ENCODE peak calls at places on chromosomes 5 and 9, in ten cellular contexts. One of them, this sample, is unnamed. For H3K4me1, the result is how much of the 10 kb centered on the place peaks cover.

GRCh38 chr5:164188733-164189148 is 683.3 kb downstream of the MAT2B start:
- DNase-seq in CD8-positive, alpha-beta T cell: no peak
- DNase-seq in HepG2: peak
- DNase-seq in CD8-positive, alpha-beta memory T cell: no peak
- DNase-seq in effector memory CD4-positive, alpha-beta T cell: no peak
- DNase-seq in heart left ventricle: no peak
- DNase-seq in stomach: no peak
- DNase-seq in aorta: no peak
- DNase-seq in mammary epithelial cell: no peak
- DNase-seq in fibroblast of lung: peak
- DNase-seq in this sample: no peak

GRCh38 chr5:164027738-164028137 is 522.3 kb downstream of the MAT2B start:
- DNase-seq in CD8-positive, alpha-beta T cell: no peak
- DNase-seq in HepG2: no peak
- DNase-seq in CD8-positive, alpha-beta memory T cell: no peak
- DNase-seq in effector memory CD4-positive, alpha-beta T cell: no peak
- DNase-seq in heart left ventricle: no peak
- DNase-seq in stomach: no peak
- DNase-seq in aorta: no peak
- DNase-seq in mammary epithelial cell: peak
- DNase-seq in fibroblast of lung: no peak
- DNase-seq in this sample: no peak

GRCh38 chr5:132485641-132486317 is 4.8 kb downstream of the IRF1 start:
- DNase-seq in CD8-positive, alpha-beta T cell: no peak
- DNase-seq in HepG2: no peak
- DNase-seq in CD8-positive, alpha-beta memory T cell: no peak
- DNase-seq in effector memory CD4-positive, alpha-beta T cell: no peak
- DNase-seq in heart left ventricle: no peak
- DNase-seq in stomach: peak
- DNase-seq in aorta: no peak
- DNase-seq in mammary epithelial cell: no peak
- DNase-seq in fibroblast of lung: no peak
- DNase-seq in this sample: no peak

GRCh38 chr5:179908528-179908927 is 831 bp upstream of the TBC1D9B start:
- DNase-seq in CD8-positive, alpha-beta T cell: no peak
- DNase-seq in HepG2: peak
- DNase-seq in CD8-positive, alpha-beta memory T cell: no peak
- DNase-seq in effector memory CD4-positive, alpha-beta T cell: no peak
- DNase-seq in heart left ventricle: no peak
- DNase-seq in stomach: no peak
- DNase-seq in aorta: no peak
- DNase-seq in mammary epithelial cell: no peak
- DNase-seq in fibroblast of lung: no peak
- DNase-seq in this sample: no peak

GRCh38 chr5:55338092-55338613 is 30.4 kb downstream of the MTREX start:
- DNase-seq in CD8-positive, alpha-beta T cell: no peak
- DNase-seq in HepG2: no peak
- DNase-seq in CD8-positive, alpha-beta memory T cell: no peak
- DNase-seq in effector memory CD4-positive, alpha-beta T cell: no peak
- DNase-seq in heart left ventricle: no peak
- DNase-seq in stomach: no peak
- DNase-seq in aorta: no peak
- DNase-seq in mammary epithelial cell: no peak
- DNase-seq in fibroblast of lung: no peak
- DNase-seq in this sample: no peak

GRCh38 chr9:88179080-88179521 is 40.8 kb upstream of the SPATA31C2 start:
- DNase-seq in CD8-positive, alpha-beta T cell: peak
- DNase-seq in HepG2: no peak
- DNase-seq in CD8-positive, alpha-beta memory T cell: peak
- DNase-seq in effector memory CD4-positive, alpha-beta T cell: no peak
- DNase-seq in heart left ventricle: no peak
- DNase-seq in stomach: no peak
- DNase-seq in aorta: no peak
- DNase-seq in mammary epithelial cell: no peak
- DNase-seq in fibroblast of lung: no peak
- DNase-seq in this sample: no peak

GRCh38 chr5:23305055-23305454 is 202.4 kb upstream of the PRDM9 start:
- DNase-seq in CD8-positive, alpha-beta T cell: no peak
- DNase-seq in HepG2: no peak
- DNase-seq in CD8-positive, alpha-beta memory T cell: no peak
- DNase-seq in effector memory CD4-positive, alpha-beta T cell: no peak
- DNase-seq in heart left ventricle: no peak
- DNase-seq in stomach: no peak
- DNase-seq in aorta: no peak
- DNase-seq in mammary epithelial cell: no peak
- DNase-seq in fibroblast of lung: no peak
- DNase-seq in this sample: no peak

GRCh38 chr5:111550282-111551020 is 38.1 kb upstream of the STARD4 start:
- DNase-seq in CD8-positive, alpha-beta T cell: peak
- DNase-seq in HepG2: peak
- DNase-seq in CD8-positive, alpha-beta memory T cell: peak
- DNase-seq in effector memory CD4-positive, alpha-beta T cell: peak
- DNase-seq in heart left ventricle: peak
- DNase-seq in stomach: peak
- DNase-seq in aorta: peak
- DNase-seq in mammary epithelial cell: peak
- DNase-seq in fibroblast of lung: peak
- DNase-seq in this sample: peak

GRCh38 chr9:99076483-99077171 is 28.3 kb upstream of the TGFBR1 start:
- DNase-seq in CD8-positive, alpha-beta T cell: peak
- DNase-seq in HepG2: no peak
- DNase-seq in CD8-positive, alpha-beta memory T cell: peak
- DNase-seq in effector memory CD4-positive, alpha-beta T cell: peak
- DNase-seq in heart left ventricle: peak
- DNase-seq in stomach: no peak
- DNase-seq in aorta: no peak
- DNase-seq in mammary epithelial cell: no peak
- DNase-seq in fibroblast of lung: no peak
- DNase-seq in this sample: no peak

GRCh38 chr9:6714176-6714575 is 43.6 kb upstream of the KDM4C start:
- DNase-seq in CD8-positive, alpha-beta T cell: no peak
- DNase-seq in HepG2: peak
- DNase-seq in CD8-positive, alpha-beta memory T cell: no peak
- DNase-seq in effector memory CD4-positive, alpha-beta T cell: no peak
- DNase-seq in heart left ventricle: no peak
- DNase-seq in stomach: no peak
- DNase-seq in aorta: no peak
- DNase-seq in mammary epithelial cell: no peak
- DNase-seq in fibroblast of lung: no peak
- DNase-seq in this sample: no peak

GRCh38 chr5:102583663-102584062 is 84.9 kb upstream of the SLCO6A1 start:
- DNase-seq in CD8-positive, alpha-beta T cell: no peak
- DNase-seq in HepG2: no peak
- DNase-seq in CD8-positive, alpha-beta memory T cell: no peak
- DNase-seq in effector memory CD4-positive, alpha-beta T cell: no peak
- DNase-seq in heart left ventricle: no peak
- DNase-seq in stomach: no peak
- DNase-seq in aorta: no peak
- DNase-seq in mammary epithelial cell: no peak
- DNase-seq in fibroblast of lung: no peak
- DNase-seq in this sample: no peak

GRCh38 chr5:45335978-45336377 is 360.2 kb downstream of the HCN1 start:
- DNase-seq in CD8-positive, alpha-beta T cell: no peak
- DNase-seq in HepG2: no peak
- DNase-seq in CD8-positive, alpha-beta memory T cell: no peak
- DNase-seq in effector memory CD4-positive, alpha-beta T cell: no peak
- DNase-seq in heart left ventricle: no peak
- DNase-seq in stomach: no peak
- DNase-seq in aorta: no peak
- DNase-seq in mammary epithelial cell: no peak
- DNase-seq in fibroblast of lung: no peak
- DNase-seq in this sample: no peak

GRCh38 chr9:94149696-94150095 is 65.4 kb downstream of the PTPDC1 start:
- DNase-seq in CD8-positive, alpha-beta T cell: no peak
- DNase-seq in HepG2: no peak
- DNase-seq in CD8-positive, alpha-beta memory T cell: no peak
- DNase-seq in effector memory CD4-positive, alpha-beta T cell: no peak
- DNase-seq in heart left ventricle: no peak
- DNase-seq in stomach: no peak
- DNase-seq in aorta: no peak
- DNase-seq in mammary epithelial cell: no peak
- DNase-seq in fibroblast of lung: no peak
- DNase-seq in this sample: no peak

GRCh38 chr5:96936431-96937221 is 746 bp downstream of the LNPEP start:
- DNase-seq in CD8-positive, alpha-beta T cell: peak
- DNase-seq in HepG2: peak
- DNase-seq in CD8-positive, alpha-beta memory T cell: peak
- DNase-seq in effector memory CD4-positive, alpha-beta T cell: peak
- DNase-seq in heart left ventricle: peak
- DNase-seq in stomach: peak
- DNase-seq in aorta: no peak
- DNase-seq in mammary epithelial cell: peak
- DNase-seq in fibroblast of lung: peak
- DNase-seq in this sample: peak

GRCh38 chr5:74272019-74272775 is 368.3 kb downstream of the ENC1 start:
- DNase-seq in CD8-positive, alpha-beta T cell: no peak
- DNase-seq in HepG2: peak
- DNase-seq in CD8-positive, alpha-beta memory T cell: no peak
- DNase-seq in effector memory CD4-positive, alpha-beta T cell: no peak
- DNase-seq in heart left ventricle: no peak
- DNase-seq in stomach: no peak
- DNase-seq in aorta: no peak
- DNase-seq in mammary epithelial cell: peak
- DNase-seq in fibroblast of lung: peak
- DNase-seq in this sample: no peak
- H3K4me1 ChIP-seq in CD8-positive, alpha-beta T cell: under half
- H3K4me1 ChIP-seq in HepG2: under half
- H3K4me1 ChIP-seq in CD8-positive, alpha-beta memory T cell: under half
- H3K4me1 ChIP-seq in effector memory CD4-positive, alpha-beta T cell: under half
- H3K4me1 ChIP-seq in heart left ventricle: under half
- H3K4me1 ChIP-seq in stomach: under half
- H3K4me1 ChIP-seq in aorta: under half
- H3K4me1 ChIP-seq in mammary epithelial cell: under half
- H3K4me1 ChIP-seq in fibroblast of lung: under half
- H3K4me1 ChIP-seq in this sample: under half

GRCh38 chr5:87722286-87722685 is 309.6 kb upstream of the CCNH start:
- DNase-seq in CD8-positive, alpha-beta T cell: no peak
- DNase-seq in HepG2: no peak
- DNase-seq in CD8-positive, alpha-beta memory T cell: no peak
- DNase-seq in effector memory CD4-positive, alpha-beta T cell: no peak
- DNase-seq in heart left ventricle: no peak
- DNase-seq in stomach: no peak
- DNase-seq in aorta: no peak
- DNase-seq in mammary epithelial cell: no peak
- DNase-seq in fibroblast of lung: peak
- DNase-seq in this sample: no peak
- H3K27ac ChIP-seq in CD8-positive, alpha-beta T cell: no peak
- H3K27ac ChIP-seq in HepG2: no peak
- H3K27ac ChIP-seq in CD8-positive, alpha-beta memory T cell: no peak
- H3K27ac ChIP-seq in effector memory CD4-positive, alpha-beta T cell: no peak
- H3K27ac ChIP-seq in heart left ventricle: no peak
- H3K27ac ChIP-seq in stomach: no peak
- H3K27ac ChIP-seq in aorta: no peak
- H3K27ac ChIP-seq in mammary epithelial cell: no peak
- H3K27ac ChIP-seq in fibroblast of lung: no peak
- H3K27ac ChIP-seq in this sample: no peak

DNA sequence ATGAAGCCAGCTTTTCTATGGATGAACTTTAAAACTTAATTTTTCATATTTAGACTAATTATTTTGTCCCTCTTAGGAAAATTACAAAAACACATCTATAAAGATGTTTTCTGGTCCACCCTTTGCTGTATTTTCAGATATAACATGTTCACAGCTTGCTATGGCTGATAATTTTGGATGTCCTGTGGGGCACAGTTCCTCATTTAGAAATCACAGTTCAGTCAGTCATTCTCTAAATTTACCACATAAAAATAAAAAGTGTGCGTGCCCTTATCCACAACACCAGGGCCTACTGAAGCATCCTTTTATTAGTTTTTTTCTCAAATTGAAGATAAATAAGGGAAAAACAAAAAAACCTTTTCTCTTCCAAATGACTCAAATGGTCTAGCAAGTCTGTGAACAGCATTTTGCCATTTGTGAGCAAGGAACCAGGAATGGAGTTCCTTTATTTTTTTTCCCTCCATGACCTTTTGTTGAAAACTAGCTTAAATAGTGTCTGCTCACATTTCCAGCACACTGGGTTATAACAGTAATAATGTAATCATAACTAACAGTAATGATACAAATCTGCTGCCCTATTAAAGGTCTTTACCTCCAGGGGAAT is 87.1 kb downstream of the CEMIP2 start:
- DNase-seq in CD8-positive, alpha-beta T cell: no peak
- DNase-seq in HepG2: no peak
- DNase-seq in CD8-positive, alpha-beta memory T cell: no peak
- DNase-seq in effector memory CD4-positive, alpha-beta T cell: no peak
- DNase-seq in heart left ventricle: no peak
- DNase-seq in stomach: no peak
- DNase-seq in aorta: no peak
- DNase-seq in mammary epithelial cell: no peak
- DNase-seq in fibroblast of lung: peak
- DNase-seq in this sample: no peak
- H3K4me1 ChIP-seq in CD8-positive, alpha-beta T cell: under half
- H3K4me1 ChIP-seq in HepG2: half or more
- H3K4me1 ChIP-seq in CD8-positive, alpha-beta memory T cell: under half
- H3K4me1 ChIP-seq in effector memory CD4-positive, alpha-beta T cell: under half
- H3K4me1 ChIP-seq in heart left ventricle: under half
- H3K4me1 ChIP-seq in stomach: under half
- H3K4me1 ChIP-seq in aorta: under half
- H3K4me1 ChIP-seq in mammary epithelial cell: half or more
- H3K4me1 ChIP-seq in fibroblast of lung: under half
- H3K4me1 ChIP-seq in this sample: under half

GRCh38 chr5:150400327-150401075 is 12.2 kb downstream of the CD74 start:
- DNase-seq in CD8-positive, alpha-beta T cell: no peak
- DNase-seq in HepG2: no peak
- DNase-seq in CD8-positive, alpha-beta memory T cell: no peak
- DNase-seq in effector memory CD4-positive, alpha-beta T cell: no peak
- DNase-seq in heart left ventricle: peak
- DNase-seq in stomach: no peak
- DNase-seq in aorta: no peak
- DNase-seq in mammary epithelial cell: no peak
- DNase-seq in fibroblast of lung: no peak
- DNase-seq in this sample: no peak

GRCh38 chr5:150402901-150403342 is 9.8 kb downstream of the CD74 start:
- DNase-seq in CD8-positive, alpha-beta T cell: no peak
- DNase-seq in HepG2: no peak
- DNase-seq in CD8-positive, alpha-beta memory T cell: no peak
- DNase-seq in effector memory CD4-positive, alpha-beta T cell: no peak
- DNase-seq in heart left ventricle: no peak
- DNase-seq in stomach: no peak
- DNase-seq in aorta: no peak
- DNase-seq in mammary epithelial cell: no peak
- DNase-seq in fibroblast of lung: no peak
- DNase-seq in this sample: no peak

GRCh38 chr5:150401076-150401375 is 11.7 kb downstream of the CD74 start:
- DNase-seq in CD8-positive, alpha-beta T cell: no peak
- DNase-seq in HepG2: no peak
- DNase-seq in CD8-positive, alpha-beta memory T cell: no peak
- DNase-seq in effector memory CD4-positive, alpha-beta T cell: no peak
- DNase-seq in heart left ventricle: no peak
- DNase-seq in stomach: no peak
- DNase-seq in aorta: no peak
- DNase-seq in mammary epithelial cell: no peak
- DNase-seq in fibroblast of lung: no peak
- DNase-seq in this sample: no peak

GRCh38 chr5:150401376-150402201 is 11.1 kb downstream of the CD74 start:
- DNase-seq in CD8-positive, alpha-beta T cell: no peak
- DNase-seq in HepG2: no peak
- DNase-seq in CD8-positive, alpha-beta memory T cell: no peak
- DNase-seq in effector memory CD4-positive, alpha-beta T cell: no peak
- DNase-seq in heart left ventricle: no peak
- DNase-seq in stomach: no peak
- DNase-seq in aorta: no peak
- DNase-seq in mammary epithelial cell: no peak
- DNase-seq in fibroblast of lung: no peak
- DNase-seq in this sample: no peak

GRCh38 chr5:150402226-150402773 is 10.4 kb downstream of the CD74 start:
- DNase-seq in CD8-positive, alpha-beta T cell: no peak
- DNase-seq in HepG2: no peak
- DNase-seq in CD8-positive, alpha-beta memory T cell: no peak
- DNase-seq in effector memory CD4-positive, alpha-beta T cell: no peak
- DNase-seq in heart left ventricle: no peak
- DNase-seq in stomach: no peak
- DNase-seq in aorta: no peak
- DNase-seq in mammary epithelial cell: no peak
- DNase-seq in fibroblast of lung: no peak
- DNase-seq in this sample: no peak
- H3K27ac ChIP-seq in CD8-positive, alpha-beta T cell: no peak
- H3K27ac ChIP-seq in HepG2: no peak
- H3K27ac ChIP-seq in CD8-positive, alpha-beta memory T cell: no peak
- H3K27ac ChIP-seq in effector memory CD4-positive, alpha-beta T cell: no peak
- H3K27ac ChIP-seq in heart left ventricle: no peak
- H3K27ac ChIP-seq in stomach: no peak
- H3K27ac ChIP-seq in aorta: no peak
- H3K27ac ChIP-seq in mammary epithelial cell: no peak
- H3K27ac ChIP-seq in fibroblast of lung: no peak
- H3K27ac ChIP-seq in this sample: no peak

This sample was measured in body of pancreas.